ENCODE peak calls at places on chromosomes 16 and 17, in five cellular contexts. R is choroid plexus epithelial cell, B is lower lobe of right lung, V is body of pancreas, X is right lobe of liver. E is an unnamed sample.

GRCh38 chr16:4811773-4812172 is 9.3 kb upstream of the ROGDI start:
- DNase-seq in B (no peak), V (no peak), R (no peak), X (no peak), E (no peak)

GRCh38 chr17:42189651-42189965 is 4.4 kb upstream of the HCRT start:
- DNase-seq in X (no peak), V (no peak), R (no peak), B (no peak), E (no peak)

GRCh38 chr17:73137376-73137775 is 27.4 kb upstream of the SSTR2 start:
- DNase-seq in V (no peak), R (no peak), B (no peak), X (no peak), E (no peak)

GRCh38 chr16:69077251-69077650 is 28.2 kb upstream of the HAS3 start:
- DNase-seq in B (no peak), V (no peak), X (no peak), R (no peak), E (no peak)

GRCh38 chr17:50691550-50692447 is 15.9 kb downstream of the ANKRD40 start:
- DNase-seq in R (no peak), B (no peak), V (peak), X (no peak), E (no peak)

GRCh38 chr16:24670623-24671454 is 58.6 kb upstream of the TNRC6A start:
- DNase-seq in B (peak), R (peak), X (no peak), V (peak), E (no peak)

GRCh38 chr17:68599091-68599872 is 1.9 kb downstream of the FAM20A start:
- DNase-seq in X (no peak), V (no peak), B (no peak), R (no peak), E (no peak)

GRCh38 chr16:88993006-88993787 is 16.2 kb upstream of the CBFA2T3 start:
- DNase-seq in B (no peak), X (no peak), R (no peak), V (no peak), E (no peak)

GRCh38 chr16:21167929-21168602 is 9.6 kb downstream of the LDAF1 start:
- DNase-seq in B (no peak), X (no peak), V (no peak), R (no peak), E (no peak)

GRCh38 chr16:54116126-54116525 is 170.5 kb downstream of the IRX3 start:
- DNase-seq in X (no peak), B (no peak), R (peak), V (no peak), E (no peak)

GRCh38 chr17:42682400-42683384 is at the start of gene CNTNAP1:
- DNase-seq in B (no peak), R (peak), X (peak), V (peak), E (no peak)

GRCh38 chr16:83939266-83939856 is 13.7 kb upstream of the OSGIN1 start:
- DNase-seq in B (no peak), X (no peak), V (no peak), R (no peak), E (no peak)

GRCh38 chr17:51147641-51148040 is 5.7 kb upstream of the NME1 start:
- DNase-seq in B (no peak), R (no peak), X (no peak), V (no peak), E (no peak)

GRCh38 chr17:29140631-29141483 is 39.3 kb downstream of the MYO18A start:
- DNase-seq in X (no peak), V (no peak), R (peak), B (no peak), E (no peak)

GRCh38 chr17:29138184-29138955 is 41.8 kb downstream of the MYO18A start:
- DNase-seq in V (no peak), R (no peak), B (no peak), X (no peak), E (no peak)

GRCh38 chr17:29141484-29141835 is 38.7 kb downstream of the MYO18A start:
- DNase-seq in X (no peak), B (no peak), R (no peak), V (no peak), E (no peak)

GRCh38 chr17:29138991-29139682 is 41.1 kb downstream of the MYO18A start:
- DNase-seq in R (no peak), X (peak), V (no peak), B (peak), E (no peak)

GRCh38 chr17:29140051-29140582 is 40.1 kb downstream of the MYO18A start:
- DNase-seq in B (peak), V (peak), R (peak), X (peak), E (no peak)
- H3K4me3 ChIP-seq in B (peak), V (no peak), R (peak), X (peak), E (peak)

DNA sequence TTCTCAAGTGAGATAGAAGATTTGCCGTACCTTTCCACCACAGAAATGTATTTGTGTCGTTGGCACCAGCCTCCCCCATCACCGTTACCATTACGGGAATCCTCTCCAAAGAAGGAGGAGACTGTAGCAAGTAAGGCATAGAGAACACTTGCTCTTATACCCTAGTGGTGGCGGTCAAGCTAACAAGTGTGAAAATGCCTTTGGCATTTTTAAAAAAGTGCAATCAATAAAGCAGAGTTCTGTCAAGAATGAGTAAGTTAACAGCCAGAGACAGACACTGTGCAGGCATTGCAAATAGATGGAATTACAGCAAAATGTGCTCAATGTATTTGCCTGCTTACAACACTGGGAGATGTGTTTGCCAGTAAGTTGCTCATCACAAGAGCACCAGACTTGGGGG is 7.7 kb downstream of the MSL1 start:
- DNase-seq in R (no peak), V (no peak), B (no peak), X (no peak), E (no peak)
- TF ChIP-seq CTCF in R (peak), V (no peak), B (no peak), X (no peak), E (no peak)

GRCh38 chr16:12147681-12148479 is 171.3 kb downstream of the SNX29 start:
- DNase-seq in R (no peak), V (no peak), X (no peak), B (no peak), E (no peak)
- H3K4me3 ChIP-seq in R (no peak), V (no peak), X (no peak), B (no peak), E (no peak)

GRCh38 chr16:31899505-31899904 is 25.9 kb downstream of the ZNF267 start:
- DNase-seq in B (no peak), V (no peak), R (no peak), X (no peak), E (no peak)

GRCh38 chr16:31893824-31894223 is 20.2 kb downstream of the ZNF267 start:
- DNase-seq in X (no peak), V (no peak), R (no peak), B (no peak), E (no peak)

GRCh38 chr16:31897283-31897682 is 23.7 kb downstream of the ZNF267 start:
- DNase-seq in B (no peak), V (no peak), R (no peak), X (no peak), E (no peak)
- TF ChIP-seq CTCF in B (no peak), V (no peak), R (no peak), X (no peak), E (no peak)

GRCh38 chr17:78349831-78350631 is 9.8 kb downstream of the SOCS3 start:
- DNase-seq in V (no peak), B (no peak), X (no peak), R (no peak), E (no peak)

GRCh38 chr17:78347453-78347852 is 12.4 kb downstream of the SOCS3 start:
- DNase-seq in B (peak), V (peak), X (no peak), R (no peak), E (no peak)

GRCh38 chr17:78348055-78348745 is 11.7 kb downstream of the SOCS3 start:
- DNase-seq in R (no peak), X (no peak), V (no peak), B (no peak), E (no peak)

GRCh38 chr17:78355045-78355641 is 4.7 kb downstream of the SOCS3 start:
- DNase-seq in B (no peak), X (peak), V (no peak), R (no peak), E (no peak)

DNA sequence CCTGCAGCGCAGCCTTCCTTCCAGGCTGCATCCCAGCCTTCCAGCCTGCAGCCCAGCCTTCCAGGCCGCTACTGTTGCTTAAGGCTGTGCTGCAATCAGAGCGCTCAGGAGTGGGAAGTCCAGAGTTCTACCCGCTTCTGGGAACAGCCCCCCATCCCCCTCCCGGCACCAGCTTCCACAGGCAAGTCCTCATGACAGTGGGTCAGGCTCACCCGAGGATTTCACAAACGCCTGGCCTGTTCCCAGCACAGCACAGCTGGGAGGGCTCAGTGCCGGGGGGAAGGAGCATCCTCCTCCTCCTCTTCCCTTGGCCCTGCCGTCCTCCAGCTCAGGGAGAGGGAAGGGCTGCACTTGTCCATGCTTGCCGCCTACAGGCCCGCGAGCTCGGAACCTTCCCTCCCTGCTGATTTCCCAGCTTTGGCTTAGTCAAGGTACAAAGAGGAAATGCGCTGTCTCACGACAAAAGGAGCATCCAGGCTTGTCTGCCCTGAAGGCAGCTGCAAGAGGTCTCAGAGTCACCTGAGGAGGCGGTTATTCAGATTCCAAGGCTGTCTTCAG is 8.3 kb downstream of the SOCS3 start:
- DNase-seq in B (peak), V (peak), X (peak), R (peak), E (no peak)
- H3K4me3 ChIP-seq in B (no peak), V (no peak), X (peak), R (no peak), E (no peak)

GRCh38 chr17:17668358-17668757 is 12.9 kb upstream of the RAI1 start:
- DNase-seq in R (no peak), V (no peak), X (no peak), B (no peak), E (no peak)

GRCh38 chr17:17665255-17665654 is 16.0 kb upstream of the RAI1 start:
- DNase-seq in R (no peak), B (no peak), V (no peak), X (no peak), E (no peak)

GRCh38 chr17:17666111-17666714 is 15.0 kb upstream of the RAI1 start:
- DNase-seq in B (no peak), X (no peak), V (no peak), R (peak), E (no peak)

GRCh38 chr17:17667947-17668346 is 13.3 kb upstream of the RAI1 start:
- DNase-seq in B (no peak), X (no peak), V (no peak), R (no peak), E (no peak)

DNA sequence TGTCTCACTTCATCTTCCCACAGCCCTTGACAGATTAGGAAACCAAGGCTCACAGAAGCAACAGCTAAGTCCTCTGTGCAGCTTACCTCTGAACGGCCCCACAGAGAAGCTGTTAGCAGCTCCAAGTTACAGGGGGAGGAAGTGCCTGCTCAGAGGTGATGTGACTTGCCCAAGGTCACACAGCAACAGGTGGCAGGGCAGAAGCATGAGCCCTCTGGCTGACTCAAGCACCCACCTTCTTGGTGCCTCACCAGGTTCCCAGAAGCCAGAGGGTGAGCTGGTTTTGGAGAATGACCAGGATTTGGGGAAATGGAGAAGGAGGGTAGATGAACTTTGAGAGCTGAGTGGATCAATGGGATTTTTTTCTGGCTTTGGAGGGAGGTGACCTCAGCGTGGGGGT is 14.0 kb upstream of the RAI1 start:
- DNase-seq in R (no peak), B (no peak), V (no peak), X (no peak), E (no peak)
- TF ChIP-seq CTCF in R (no peak), B (no peak), V (no peak), X (no peak), E (no peak)

DNA sequence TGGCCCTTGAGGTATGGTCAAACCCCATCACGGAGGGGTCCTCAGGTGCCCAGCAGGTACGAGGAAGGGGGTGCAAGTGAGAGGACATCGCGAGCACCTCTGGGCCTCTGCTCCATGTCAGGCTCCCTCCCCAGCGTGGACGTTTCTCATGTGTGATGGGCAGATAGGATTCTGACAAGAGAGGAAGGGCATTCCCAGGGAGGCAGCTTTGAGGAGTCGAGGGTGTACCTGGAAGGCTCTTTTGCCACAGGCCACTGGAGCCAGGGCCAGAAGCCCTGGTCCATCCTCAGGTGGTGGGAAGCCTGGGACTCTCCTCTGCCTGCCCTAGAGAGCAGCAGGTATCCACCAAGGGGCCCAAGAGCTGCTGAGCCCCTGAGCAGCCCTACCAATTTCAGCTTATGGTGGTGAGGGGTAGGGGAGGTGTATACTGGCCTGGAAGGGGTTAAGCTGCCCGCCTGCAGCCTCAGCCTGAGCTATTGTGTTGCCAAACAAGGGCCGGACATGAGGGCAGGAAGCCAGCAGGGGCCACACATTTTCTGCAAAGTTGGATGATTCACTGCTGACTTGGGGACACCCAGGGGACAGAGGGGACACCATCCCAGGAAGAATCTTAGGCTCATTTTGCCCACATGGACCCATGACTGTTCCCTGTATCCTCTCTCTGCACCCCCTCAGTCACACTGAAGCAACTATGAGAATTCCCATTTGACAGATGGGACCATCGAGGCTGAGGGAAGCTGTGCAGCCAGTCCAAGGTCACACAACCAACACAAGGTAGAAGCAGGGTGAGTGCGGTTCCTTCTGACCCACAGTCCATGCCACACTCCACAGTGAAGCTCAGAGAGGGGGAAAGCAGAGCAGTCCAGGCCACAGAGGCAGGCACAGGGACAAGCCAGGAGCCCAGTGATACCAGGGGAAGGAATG is 1.7 kb downstream of the CDH5 start:
- DNase-seq in V (no peak), X (peak), R (no peak), B (no peak), E (no peak)
- H3K4me3 ChIP-seq in V (no peak), X (peak), R (no peak), B (peak), E (no peak)

DNA sequence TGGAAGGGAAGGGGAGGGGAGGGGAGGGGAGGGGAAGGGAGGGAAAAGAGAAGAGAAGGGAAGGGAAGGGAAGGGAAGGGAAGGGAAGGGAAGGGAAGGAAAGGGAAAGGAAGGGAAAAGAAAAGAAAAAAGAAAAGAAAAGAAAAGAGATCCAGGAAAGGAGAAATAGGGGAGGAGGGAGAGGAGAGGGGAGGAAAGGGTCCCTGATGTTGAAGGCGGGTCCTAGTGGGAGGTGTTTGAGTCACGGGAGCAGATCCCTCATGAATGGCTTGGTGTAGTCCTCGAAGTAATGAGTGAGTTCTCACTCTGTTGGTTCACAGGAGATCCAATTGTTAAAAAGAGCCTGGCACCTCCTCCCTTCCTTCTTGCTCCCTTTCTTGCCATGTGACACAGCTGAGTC is 6.9 kb upstream of the USP31 start:
- DNase-seq in B (no peak), R (no peak), X (no peak), V (no peak), E (no peak)
- TF ChIP-seq CTCF in B (no peak), R (no peak), X (no peak), V (no peak), E (no peak)